ENCODE peak calls at places on chromosomes 4 and X, in eight cellular contexts. H, L, F, B, N, U, K and T are unnamed samples.

GRCh38 chrX:38468758-38469157 is 92.6 kb upstream of the TSPAN7 start:
- DNase-seq in K (no peak), U (no peak), N (no peak), B (no peak), F (no peak), H (no peak), L (no peak), T (no peak)

GRCh38 chr4:20085156-20085555 is 166.5 kb upstream of the SLIT2 start:
- DNase-seq in F (no peak), H (no peak), N (no peak), B (no peak), L (no peak), U (no peak), K (no peak), T (no peak)

GRCh38 chr4:150070464-150071170 is 7.6 kb upstream of the DCLK2 start:
- DNase-seq in U (no peak), B (no peak), L (no peak), N (no peak), H (no peak), F (no peak), K (no peak), T (no peak)

GRCh38 chr4:121189811-121190210 is 25.7 kb upstream of the TNIP3 start:
- DNase-seq in F (no peak), H (no peak), N (no peak), B (no peak), U (no peak), L (no peak), K (no peak), T (no peak)

GRCh38 chr4:99644453-99644852 is 13.2 kb downstream of the C4orf54 start:
- DNase-seq in L (no peak), U (no peak), H (no peak), F (no peak), K (no peak), N (no peak), B (no peak), T (no peak)

GRCh38 chr4:95889662-95890061 is 49.8 kb downstream of the PDHA2 start:
- DNase-seq in U (no peak), K (no peak), B (no peak), F (no peak), N (no peak), H (no peak), L (no peak), T (no peak)

GRCh38 chr4:47926667-47927258 is 12.4 kb upstream of the NFXL1 start:
- DNase-seq in H (no peak), U (no peak), B (peak), K (no peak), L (peak), F (no peak), N (peak), T (peak)

GRCh38 chr4:103786014-103786413 is 66.2 kb upstream of the TACR3 start:
- DNase-seq in N (no peak), U (peak), B (peak), K (no peak), H (no peak), F (peak), L (no peak), T (peak)

GRCh38 chrX:15497865-15498264 is 2.7 kb upstream of the BMX start:
- DNase-seq in L (peak), B (peak), U (no peak), H (no peak), K (no peak), F (no peak), N (peak), T (peak)

GRCh38 chr4:184599492-184600135 is 49.6 kb downstream of the CASP3 start:
- DNase-seq in F (peak), K (no peak), N (no peak), H (no peak), B (no peak), U (peak), L (no peak), T (no peak)

GRCh38 chr4:108399610-108400265 is 220.6 kb upstream of the RPL34 start:
- DNase-seq in F (no peak), K (no peak), N (no peak), H (no peak), B (no peak), L (no peak), U (no peak), T (no peak)

GRCh38 chr4:118751634-118752293 is 66.6 kb downstream of the METTL14 start:
- DNase-seq in F (no peak), U (no peak), B (no peak), N (no peak), K (no peak), L (no peak), H (no peak), T (no peak)

DNA sequence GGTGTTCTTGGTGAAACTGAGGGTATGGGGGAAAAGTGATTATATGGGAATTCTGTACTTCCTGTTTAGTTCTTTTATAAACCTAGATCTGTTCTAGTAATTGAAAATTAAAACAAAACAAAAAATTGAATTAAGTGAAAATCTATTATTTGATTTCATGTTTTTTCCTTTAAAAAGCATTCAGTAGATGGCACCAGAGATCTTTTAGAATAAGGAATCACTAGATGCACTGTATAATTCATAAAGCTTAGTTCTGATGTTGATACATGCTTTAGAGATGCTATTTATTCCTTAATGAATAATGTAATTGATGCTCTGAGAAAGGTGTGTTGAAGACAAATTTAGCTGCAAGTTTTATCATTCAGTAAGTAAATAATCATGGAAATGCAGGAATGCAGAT is 87.3 kb downstream of the LCORL start:
- DNase-seq in H (no peak), B (no peak), L (no peak), K (no peak), U (no peak), F (no peak), N (no peak), T (no peak)
- TF ChIP-seq CTCF in H (no peak), B (no peak), L (no peak), K (no peak), U (no peak), F (no peak), N (no peak), T (no peak)

GRCh38 chr4:176099314-176099713 is 33.7 kb downstream of the WDR17 start:
- DNase-seq in N (no peak), B (no peak), F (no peak), U (no peak), L (no peak), H (no peak), K (no peak), T (no peak)
- TF ChIP-seq CTCF in N (no peak), B (no peak), F (peak), U (no peak), L (no peak), H (no peak), K (no peak), T (peak)

DNA sequence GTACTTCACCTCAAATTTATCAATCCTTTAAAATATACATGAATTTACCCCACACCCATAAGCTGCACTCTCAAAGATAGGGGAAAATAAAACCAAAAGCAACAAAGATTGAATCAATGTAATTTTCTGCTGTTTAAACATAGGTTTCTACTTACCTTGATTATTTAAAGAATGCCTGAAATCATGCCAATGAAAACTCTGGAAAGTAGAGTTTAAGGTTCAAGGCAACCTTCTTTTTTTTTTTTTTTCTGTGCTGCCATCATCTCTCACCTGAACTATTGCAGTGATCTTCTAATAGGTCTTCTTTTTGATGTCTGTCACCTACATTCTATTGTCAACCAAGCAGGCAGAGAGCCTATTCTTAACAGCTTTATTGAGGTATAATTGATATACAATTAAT is 682.1 kb downstream of the IL1RAPL1 start:
- DNase-seq in B (no peak), F (no peak), K (no peak), N (no peak), H (no peak), L (no peak), U (no peak), T (no peak)
- TF ChIP-seq CTCF in B (no peak), F (no peak), K (no peak), N (no peak), H (no peak), L (no peak), U (no peak), T (no peak)

GRCh38 chr4:42995343-42995944 is 102.9 kb downstream of the GRXCR1 start:
- DNase-seq in H (no peak), U (peak), N (no peak), F (no peak), L (no peak), K (no peak), B (peak), T (no peak)
- TF ChIP-seq CTCF in H (no peak), U (peak), N (no peak), F (peak), L (peak), K (peak), B (peak), T (peak)

GRCh38 chr4:169650227-169650936 is 30.0 kb downstream of the CLCN3 start:
- DNase-seq in F (no peak), L (no peak), B (no peak), N (no peak), U (no peak), K (no peak), H (no peak), T (no peak)

GRCh38 chr4:169649545-169650226 is 29.3 kb downstream of the CLCN3 start:
- DNase-seq in L (peak), B (no peak), U (no peak), N (peak), H (no peak), F (no peak), K (no peak), T (no peak)

GRCh38 chr4:169655401-169655800 is 35.0 kb downstream of the CLCN3 start:
- DNase-seq in F (no peak), H (no peak), K (no peak), L (no peak), U (no peak), N (no peak), B (no peak), T (no peak)

GRCh38 chr4:169657470-169658107 is 37.2 kb downstream of the CLCN3 start:
- DNase-seq in K (no peak), U (no peak), N (no peak), L (no peak), F (no peak), B (no peak), H (no peak), T (no peak)

DNA sequence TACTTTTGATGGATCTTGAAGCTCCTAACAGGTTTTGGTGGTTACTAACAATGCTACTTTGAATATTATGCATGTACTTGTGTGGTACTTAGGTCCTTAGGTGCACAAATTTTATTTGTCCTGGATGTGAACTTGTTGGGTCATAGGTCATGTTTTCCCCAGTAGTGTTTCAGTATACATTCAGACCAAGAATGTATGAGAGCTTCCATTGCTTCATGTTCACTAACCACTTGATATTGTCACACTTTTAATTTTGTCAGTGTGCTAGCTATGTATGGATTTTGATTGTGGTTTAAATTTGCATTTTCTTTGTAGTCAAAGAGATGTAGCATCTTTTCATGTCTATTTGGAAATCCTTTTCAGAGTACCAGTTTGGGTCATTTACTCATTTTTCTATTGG is 32.2 kb downstream of the CLCN3 start:
- DNase-seq in U (no peak), K (no peak), N (no peak), H (no peak), B (no peak), L (no peak), F (no peak), T (no peak)
- TF ChIP-seq CTCF in U (no peak), K (no peak), N (no peak), H (no peak), B (no peak), L (no peak), F (no peak), T (no peak)

GRCh38 chr4:151304755-151305154 is 20.6 kb downstream of the SH3D19 start:
- DNase-seq in B (no peak), F (no peak), U (no peak), K (no peak), H (no peak), L (no peak), N (no peak), T (no peak)
- TF ChIP-seq CTCF in B (no peak), F (no peak), U (no peak), K (no peak), H (no peak), L (no peak), N (no peak), T (no peak)

GRCh38 chr4:189279188-189279587 is 661.5 kb upstream of the FRG1 start:
- DNase-seq in U (no peak), L (no peak), B (no peak), F (no peak), K (no peak), N (no peak), H (no peak), T (no peak)
- TF ChIP-seq CTCF in U (no peak), L (no peak), B (no peak), F (no peak), K (no peak), N (no peak), H (no peak), T (no peak)

GRCh38 chrX:104309169-104309568 is 54.4 kb upstream of the ESX1 start:
- DNase-seq in F (no peak), N (no peak), K (no peak), H (no peak), U (no peak), L (no peak), B (no peak), T (no peak)

GRCh38 chrX:104310657-104311056 is 55.9 kb upstream of the ESX1 start:
- DNase-seq in B (no peak), F (no peak), H (no peak), L (no peak), N (no peak), K (no peak), U (no peak), T (no peak)

GRCh38 chrX:104307341-104307740 is 52.6 kb upstream of the ESX1 start:
- DNase-seq in L (no peak), B (no peak), K (no peak), H (no peak), N (no peak), F (no peak), U (no peak), T (no peak)

GRCh38 chrX:104306180-104306579 is 51.4 kb upstream of the ESX1 start:
- DNase-seq in H (no peak), B (no peak), N (no peak), F (no peak), L (no peak), K (no peak), U (no peak), T (no peak)

GRCh38 chrX:104310084-104310483 is 55.4 kb upstream of the ESX1 start:
- DNase-seq in N (no peak), L (no peak), H (no peak), F (peak), K (no peak), U (no peak), B (peak), T (no peak)
- TF ChIP-seq CTCF in N (no peak), L (no peak), H (no peak), F (peak), K (no peak), U (no peak), B (peak), T (no peak)

GRCh38 chr4:138975225-138975624 is 40.4 kb upstream of the NOCT start:
- DNase-seq in U (no peak), B (no peak), N (no peak), L (no peak), K (no peak), H (no peak), F (no peak), T (no peak)
- TF ChIP-seq CTCF in U (no peak), B (no peak), N (no peak), L (no peak), K (no peak), H (no peak), F (no peak), T (peak)

DNA sequence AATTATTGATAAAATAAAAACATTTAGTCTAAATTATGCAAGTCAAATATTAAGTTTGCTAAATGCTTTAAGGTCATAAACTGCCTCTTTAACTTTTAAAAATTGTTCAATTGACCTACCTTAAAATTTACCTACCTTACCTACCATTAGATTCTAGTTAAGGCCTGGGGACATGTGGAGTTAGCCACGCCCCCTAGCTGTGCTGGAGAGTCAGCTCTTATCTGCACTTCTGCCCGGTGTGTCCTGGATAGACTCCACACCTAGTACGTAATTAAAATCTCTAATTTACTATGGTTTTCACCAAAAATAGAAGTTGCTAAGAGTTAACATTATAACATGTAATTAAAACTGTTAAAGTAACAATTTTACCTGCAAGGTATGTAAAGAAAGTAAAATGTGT is 22.7 kb downstream of the TENM3 start:
- DNase-seq in L (no peak), B (no peak), K (no peak), H (peak), F (no peak), N (no peak), U (no peak), T (no peak)
- TF ChIP-seq CTCF in L (no peak), B (peak), K (peak), H (no peak), F (no peak), N (no peak), U (no peak), T (no peak)